ENCODE peak calls at places on chromosomes 5 and 9, in five cellular contexts. F is G401, L is esophagus squamous epithelium, A is cerebellar cortex, S is GM03348. P is an unnamed sample.

GRCh38 chr9:95167998-95168397 is 149.5 kb downstream of the FANCC start:
- DNase-seq in F (peak; percentile 30), A (peak; percentile 44), L (no peak), S (peak; percentile 72), P (peak; percentile 98)

GRCh38 chr5:132215329-132215728 is 12.3 kb downstream of the P4HA2 start:
- DNase-seq in L (no peak), A (peak; percentile 94), S (peak; percentile 97), F (peak; percentile 96), P (peak; percentile 98)

GRCh38 chr9:134328841-134329575 is 2.8 kb downstream of the RXRA start:
- DNase-seq in L (no peak), S (peak; percentile 83), A (no peak), F (no peak), P (peak; percentile 36)

GRCh38 chr5:157142317-157143126 is at the start of gene MED7:
- DNase-seq in S (peak; percentile 97), L (peak; percentile 82), F (peak; percentile 99), A (peak; percentile 99), P (peak; percentile 100)

GRCh38 chr9:28502189-28502588 is 928.9 kb upstream of the C9orf72 start:
- DNase-seq in L (no peak), F (no peak), A (no peak), S (no peak), P (no peak)

GRCh38 chr9:134182554-134183219 is 18.3 kb upstream of the RNU6ATAC start:
- DNase-seq in L (no peak), S (no peak), A (no peak), F (no peak), P (no peak)

GRCh38 chr5:174794941-174795672 is 70.7 kb downstream of the MSX2 start:
- DNase-seq in A (no peak), L (no peak), F (no peak), S (no peak), P (peak; percentile 70)

GRCh38 chr5:118126159-118126558 is 862.2 kb downstream of the DTWD2 start:
- DNase-seq in F (no peak), L (no peak), S (no peak), A (no peak), P (no peak)

GRCh38 chr9:88775037-88775471 is 216.2 kb upstream of the S1PR3 start:
- DNase-seq in A (no peak), S (peak; percentile 55), F (no peak), L (no peak), P (peak; percentile 97)

GRCh38 chr5:157370967-157371366 is 89.0 kb upstream of the NIPAL4 start:
- DNase-seq in S (no peak), F (no peak), L (no peak), A (no peak), P (peak; percentile 45)

GRCh38 chr5:60945760-60946253 is 802 bp downstream of the NDUFAF2 start:
- DNase-seq in A (peak; percentile 59), F (peak; percentile 61), S (peak; percentile 55), L (no peak), P (peak; percentile 66)

GRCh38 chr5:112923148-112923917 is 1.3 kb upstream of the REEP5 start:
- DNase-seq in S (no peak), L (no peak), A (no peak), F (no peak), P (no peak)

GRCh38 chr9:38138276-38138675 is 69.2 kb upstream of the SHB start:
- DNase-seq in F (no peak), S (no peak), A (no peak), L (no peak), P (no peak)

GRCh38 chr5:23330726-23331125 is 176.7 kb upstream of the PRDM9 start:
- DNase-seq in L (no peak), F (no peak), A (no peak), S (no peak), P (no peak)

GRCh38 chr5:139181835-139182452 is 16.2 kb downstream of the SIL1 start:
- DNase-seq in S (peak; percentile 43), F (no peak), L (no peak), A (no peak), P (peak; percentile 46)

GRCh38 chr5:170470808-170471404 is 32.9 kb upstream of the KCNIP1 start:
- DNase-seq in L (no peak), F (no peak), A (no peak), S (no peak), P (no peak)

GRCh38 chr5:20656262-20656661 is 668.3 kb upstream of the CDH18 start:
- DNase-seq in S (no peak), F (no peak), A (no peak), L (no peak), P (no peak)

GRCh38 chr5:170745481-170746061 is 38.0 kb upstream of the GABRP start:
- DNase-seq in S (peak; percentile 57), F (peak; percentile 33), L (no peak), A (peak; percentile 27), P (peak; percentile 16)

GRCh38 chr9:135342206-135343130 is 137.1 kb upstream of the PPP1R26 start:
- DNase-seq in L (no peak), A (peak; percentile 32), S (no peak), F (peak; percentile 50), P (no peak)